ENCODE peak calls at places on chromosomes 13 and 19, in nine cellular contexts. One of them, this sample, is unnamed.

GRCh38 chr19:38266981-38267597 is 2.7 kb downstream of the SPINT2 start:
- DNase-seq in mammary epithelial cell: peak; percentile 86
- DNase-seq in ascending aorta: no peak
- DNase-seq in RWPE1: peak; percentile 71
- DNase-seq in OCI-LY7: no peak
- DNase-seq in heart left ventricle: no peak
- DNase-seq in AG04450: peak; percentile 29
- DNase-seq in heart right ventricle: no peak
- DNase-seq in left ventricle myocardium inferior: no peak
- DNase-seq in this sample: no peak

GRCh38 chr13:71867101-71867814 is at the start of gene DACH1:
- DNase-seq in mammary epithelial cell: peak; percentile 23
- DNase-seq in ascending aorta: peak; percentile 61
- DNase-seq in RWPE1: no peak
- DNase-seq in OCI-LY7: no peak
- DNase-seq in heart left ventricle: peak; percentile 68
- DNase-seq in AG04450: no peak
- DNase-seq in heart right ventricle: peak; percentile 71
- DNase-seq in left ventricle myocardium inferior: peak; percentile 45
- DNase-seq in this sample: peak; percentile 49

GRCh38 chr13:30065181-30065580 is 214.8 kb upstream of the UBL3 start:
- DNase-seq in mammary epithelial cell: no peak
- DNase-seq in ascending aorta: no peak
- DNase-seq in RWPE1: no peak
- DNase-seq in OCI-LY7: no peak
- DNase-seq in heart left ventricle: no peak
- DNase-seq in AG04450: no peak
- DNase-seq in heart right ventricle: no peak
- DNase-seq in left ventricle myocardium inferior: no peak
- DNase-seq in this sample: no peak

GRCh38 chr13:81148822-81149221 is 807.9 kb upstream of the SPRY2 start:
- DNase-seq in mammary epithelial cell: no peak
- DNase-seq in ascending aorta: no peak
- DNase-seq in RWPE1: no peak
- DNase-seq in OCI-LY7: no peak
- DNase-seq in heart left ventricle: no peak
- DNase-seq in AG04450: no peak
- DNase-seq in heart right ventricle: no peak
- DNase-seq in left ventricle myocardium inferior: no peak
- DNase-seq in this sample: no peak

GRCh38 chr19:31099470-31100190 is 249.6 kb downstream of the TSHZ3 start:
- DNase-seq in mammary epithelial cell: no peak
- DNase-seq in ascending aorta: no peak
- DNase-seq in RWPE1: no peak
- DNase-seq in OCI-LY7: no peak
- DNase-seq in heart left ventricle: no peak
- DNase-seq in AG04450: no peak
- DNase-seq in heart right ventricle: no peak
- DNase-seq in left ventricle myocardium inferior: no peak
- DNase-seq in this sample: no peak

GRCh38 chr13:92677571-92677970 is 549.0 kb upstream of the GPC6 start:
- DNase-seq in mammary epithelial cell: no peak
- DNase-seq in ascending aorta: no peak
- DNase-seq in RWPE1: no peak
- DNase-seq in OCI-LY7: no peak
- DNase-seq in heart left ventricle: no peak
- DNase-seq in AG04450: no peak
- DNase-seq in heart right ventricle: no peak
- DNase-seq in left ventricle myocardium inferior: no peak
- DNase-seq in this sample: no peak

GRCh38 chr13:110061270-110061669 is 245.7 kb downstream of the COL4A1 start:
- DNase-seq in mammary epithelial cell: no peak
- DNase-seq in ascending aorta: no peak
- DNase-seq in RWPE1: no peak
- DNase-seq in OCI-LY7: no peak
- DNase-seq in heart left ventricle: no peak
- DNase-seq in AG04450: no peak
- DNase-seq in heart right ventricle: no peak
- DNase-seq in left ventricle myocardium inferior: no peak
- DNase-seq in this sample: no peak

GRCh38 chr13:45321230-45321629 is 19.8 kb downstream of the TPT1 start:
- DNase-seq in mammary epithelial cell: no peak
- DNase-seq in ascending aorta: no peak
- DNase-seq in RWPE1: no peak
- DNase-seq in OCI-LY7: no peak
- DNase-seq in heart left ventricle: no peak
- DNase-seq in AG04450: no peak
- DNase-seq in heart right ventricle: no peak
- DNase-seq in left ventricle myocardium inferior: no peak
- DNase-seq in this sample: no peak

GRCh38 chr13:77026255-77026782 is 640 bp downstream of the FBXL3 start:
- DNase-seq in mammary epithelial cell: peak; percentile 75
- DNase-seq in ascending aorta: peak; percentile 92
- DNase-seq in RWPE1: peak; percentile 81
- DNase-seq in OCI-LY7: peak; percentile 81
- DNase-seq in heart left ventricle: peak; percentile 92
- DNase-seq in AG04450: no peak
- DNase-seq in heart right ventricle: peak; percentile 72
- DNase-seq in left ventricle myocardium inferior: peak; percentile 85
- DNase-seq in this sample: peak; percentile 46

GRCh38 chr19:35767288-35768081 is 7.9 kb upstream of the ARHGAP33 start:
- DNase-seq in mammary epithelial cell: no peak
- DNase-seq in ascending aorta: no peak
- DNase-seq in RWPE1: no peak
- DNase-seq in OCI-LY7: no peak
- DNase-seq in heart left ventricle: no peak
- DNase-seq in AG04450: no peak
- DNase-seq in heart right ventricle: no peak
- DNase-seq in left ventricle myocardium inferior: no peak
- DNase-seq in this sample: no peak

GRCh38 chr19:32691952-32692726 is 518 bp downstream of the NUDT19 start:
- DNase-seq in mammary epithelial cell: peak; percentile 73
- DNase-seq in ascending aorta: peak; percentile 81
- DNase-seq in RWPE1: no peak
- DNase-seq in OCI-LY7: peak; percentile 41
- DNase-seq in heart left ventricle: peak; percentile 79
- DNase-seq in AG04450: no peak
- DNase-seq in heart right ventricle: peak; percentile 66
- DNase-seq in left ventricle myocardium inferior: peak; percentile 71
- DNase-seq in this sample: peak; percentile 54

GRCh38 chr19:3976495-3977241 is 5.8 kb upstream of the DAPK3 start:
- DNase-seq in mammary epithelial cell: no peak
- DNase-seq in ascending aorta: no peak
- DNase-seq in RWPE1: no peak
- DNase-seq in OCI-LY7: no peak
- DNase-seq in heart left ventricle: peak; percentile 91
- DNase-seq in AG04450: no peak
- DNase-seq in heart right ventricle: peak; percentile 5
- DNase-seq in left ventricle myocardium inferior: no peak
- DNase-seq in this sample: no peak

GRCh38 chr13:73092831-73093230 is 34.0 kb downstream of the KLF5 start:
- DNase-seq in mammary epithelial cell: no peak
- DNase-seq in ascending aorta: no peak
- DNase-seq in RWPE1: no peak
- DNase-seq in OCI-LY7: no peak
- DNase-seq in heart left ventricle: no peak
- DNase-seq in AG04450: peak; percentile 11
- DNase-seq in heart right ventricle: no peak
- DNase-seq in left ventricle myocardium inferior: no peak
- DNase-seq in this sample: no peak

GRCh38 chr13:108786578-108787100 is 157.2 kb downstream of the MYO16 start:
- DNase-seq in mammary epithelial cell: no peak
- DNase-seq in ascending aorta: no peak
- DNase-seq in RWPE1: no peak
- DNase-seq in OCI-LY7: no peak
- DNase-seq in heart left ventricle: no peak
- DNase-seq in AG04450: no peak
- DNase-seq in heart right ventricle: no peak
- DNase-seq in left ventricle myocardium inferior: no peak
- DNase-seq in this sample: no peak

GRCh38 chr19:54152878-54153524 is 6.5 kb downstream of the LENG1 start:
- DNase-seq in mammary epithelial cell: no peak
- DNase-seq in ascending aorta: no peak
- DNase-seq in RWPE1: no peak
- DNase-seq in OCI-LY7: no peak
- DNase-seq in heart left ventricle: no peak
- DNase-seq in AG04450: no peak
- DNase-seq in heart right ventricle: no peak
- DNase-seq in left ventricle myocardium inferior: no peak
- DNase-seq in this sample: no peak

GRCh38 chr13:110648848-110649421 is 33.6 kb downstream of the NAXD start:
- DNase-seq in mammary epithelial cell: no peak
- DNase-seq in ascending aorta: peak; percentile 56
- DNase-seq in RWPE1: no peak
- DNase-seq in OCI-LY7: no peak
- DNase-seq in heart left ventricle: no peak
- DNase-seq in AG04450: no peak
- DNase-seq in heart right ventricle: no peak
- DNase-seq in left ventricle myocardium inferior: no peak
- DNase-seq in this sample: no peak

DNA sequence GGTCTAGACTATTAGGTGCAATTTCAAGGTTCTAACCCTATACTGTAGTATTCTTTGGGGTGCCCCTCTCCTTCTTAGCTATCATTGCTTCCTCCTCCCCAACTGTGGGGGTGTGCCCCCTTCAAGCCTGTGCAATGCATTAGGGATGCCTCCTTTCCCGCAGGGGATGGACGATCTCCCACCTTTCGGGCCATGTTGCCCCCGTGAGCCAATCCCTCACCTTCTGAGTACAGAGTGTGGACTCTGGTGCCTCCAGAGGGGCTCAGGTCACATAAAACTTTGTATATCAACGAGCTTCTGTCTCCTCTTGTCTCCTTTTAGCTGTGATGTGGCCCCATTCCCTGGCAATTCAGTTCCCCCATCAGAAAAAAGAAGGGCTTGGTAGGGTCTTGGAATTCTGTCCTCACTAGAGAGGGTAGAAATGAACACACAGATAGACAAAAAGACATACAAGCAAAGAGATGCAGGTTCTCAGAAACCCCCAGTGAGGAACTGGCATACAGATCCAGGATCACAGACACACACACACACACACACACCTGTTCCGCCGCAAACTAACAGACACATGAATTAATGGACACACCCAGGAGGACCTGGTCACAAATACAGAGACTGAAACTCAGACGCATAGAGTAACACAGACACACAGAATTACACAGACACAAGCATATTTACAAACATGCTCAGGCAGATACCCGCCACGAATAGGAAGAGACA is 2.5 kb upstream of the HNRNPUL1 start:
- DNase-seq in mammary epithelial cell: no peak
- DNase-seq in ascending aorta: no peak
- DNase-seq in RWPE1: peak; percentile 24
- DNase-seq in OCI-LY7: no peak
- DNase-seq in heart left ventricle: no peak
- DNase-seq in AG04450: no peak
- DNase-seq in heart right ventricle: peak; percentile 14
- DNase-seq in left ventricle myocardium inferior: no peak
- DNase-seq in this sample: no peak
- H3K27ac ChIP-seq in mammary epithelial cell: peak overlapping the region; percentile 92
- H3K27ac ChIP-seq in ascending aorta: peak overlapping the region; percentile 94
- H3K27ac ChIP-seq in RWPE1: peak overlapping the region; percentile 98
- H3K27ac ChIP-seq in OCI-LY7: no peak overlapping the region
- H3K27ac ChIP-seq in heart left ventricle: peak overlapping the region; percentile 100
- H3K27ac ChIP-seq in AG04450: peak overlapping the region; percentile 53
- H3K27ac ChIP-seq in heart right ventricle: peak overlapping the region; percentile 98
- H3K27ac ChIP-seq in left ventricle myocardium inferior: peak overlapping the region; percentile 97
- H3K27ac ChIP-seq in this sample: peak overlapping the region; percentile 97

DNA sequence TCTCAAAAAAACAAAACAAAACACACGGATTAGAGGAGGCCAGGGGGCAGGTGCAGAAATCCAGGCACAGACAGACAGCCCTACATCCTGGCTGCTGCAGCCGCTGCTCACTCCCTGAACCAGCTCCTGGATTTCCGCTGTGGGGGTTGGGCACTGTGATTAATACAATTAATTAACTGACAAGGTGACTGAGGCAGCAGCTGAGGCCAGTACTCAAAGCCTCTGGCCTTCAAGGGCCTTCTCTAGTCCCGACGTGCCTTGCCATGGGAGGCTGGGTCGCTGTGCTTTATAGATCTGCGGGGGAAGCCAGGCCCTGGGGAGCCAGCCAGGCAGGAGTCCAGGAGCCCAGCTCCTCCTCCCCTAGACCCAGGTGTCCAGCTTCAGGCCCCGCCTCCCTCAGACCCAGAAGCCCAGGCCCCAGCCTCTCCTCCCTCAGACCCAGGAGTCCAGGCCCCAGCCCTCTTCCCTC is 4.6 kb downstream of the NECTIN2 start:
- DNase-seq in mammary epithelial cell: no peak
- DNase-seq in ascending aorta: no peak
- DNase-seq in RWPE1: no peak
- DNase-seq in OCI-LY7: no peak
- DNase-seq in heart left ventricle: peak; percentile 36
- DNase-seq in AG04450: no peak
- DNase-seq in heart right ventricle: no peak
- DNase-seq in left ventricle myocardium inferior: peak; percentile 35
- DNase-seq in this sample: no peak
- H3K27ac ChIP-seq in mammary epithelial cell: no peak overlapping the region
- H3K27ac ChIP-seq in ascending aorta: no peak overlapping the region
- H3K27ac ChIP-seq in RWPE1: peak overlapping the region; percentile 82
- H3K27ac ChIP-seq in OCI-LY7: no peak overlapping the region
- H3K27ac ChIP-seq in heart left ventricle: peak overlapping the region; percentile 100
- H3K27ac ChIP-seq in AG04450: no peak overlapping the region
- H3K27ac ChIP-seq in heart right ventricle: peak overlapping the region; percentile 43
- H3K27ac ChIP-seq in left ventricle myocardium inferior: peak overlapping the region; percentile 96
- H3K27ac ChIP-seq in this sample: no peak overlapping the region

GRCh38 chr13:41054919-41055619 is 6.2 kb upstream of the WBP4 start:
- DNase-seq in mammary epithelial cell: no peak
- DNase-seq in ascending aorta: no peak
- DNase-seq in RWPE1: no peak
- DNase-seq in OCI-LY7: peak; percentile 60
- DNase-seq in heart left ventricle: no peak
- DNase-seq in AG04450: no peak
- DNase-seq in heart right ventricle: no peak
- DNase-seq in left ventricle myocardium inferior: no peak
- DNase-seq in this sample: no peak
- H3K27ac ChIP-seq in mammary epithelial cell: no peak overlapping the region
- H3K27ac ChIP-seq in ascending aorta: peak overlapping the region; percentile 43
- H3K27ac ChIP-seq in RWPE1: no peak overlapping the region
- H3K27ac ChIP-seq in OCI-LY7: peak overlapping the region; percentile 75
- H3K27ac ChIP-seq in heart left ventricle: no peak overlapping the region
- H3K27ac ChIP-seq in AG04450: no peak overlapping the region
- H3K27ac ChIP-seq in heart right ventricle: peak overlapping the region; percentile 75
- H3K27ac ChIP-seq in left ventricle myocardium inferior: peak overlapping the region; percentile 98
- H3K27ac ChIP-seq in this sample: no peak overlapping the region

GRCh38 chr13:100304241-100304640 is 215.3 kb downstream of the PCCA start:
- DNase-seq in mammary epithelial cell: no peak
- DNase-seq in ascending aorta: no peak
- DNase-seq in RWPE1: no peak
- DNase-seq in OCI-LY7: no peak
- DNase-seq in heart left ventricle: no peak
- DNase-seq in AG04450: no peak
- DNase-seq in heart right ventricle: no peak
- DNase-seq in left ventricle myocardium inferior: no peak
- DNase-seq in this sample: no peak
- H3K27ac ChIP-seq in mammary epithelial cell: no peak overlapping the region
- H3K27ac ChIP-seq in ascending aorta: no peak overlapping the region
- H3K27ac ChIP-seq in RWPE1: no peak overlapping the region
- H3K27ac ChIP-seq in OCI-LY7: no peak overlapping the region
- H3K27ac ChIP-seq in heart left ventricle: no peak overlapping the region
- H3K27ac ChIP-seq in AG04450: no peak overlapping the region
- H3K27ac ChIP-seq in heart right ventricle: no peak overlapping the region
- H3K27ac ChIP-seq in left ventricle myocardium inferior: no peak overlapping the region
- H3K27ac ChIP-seq in this sample: no peak overlapping the region

This sample was measured in caudate nucleus.